ENCODE peak calls at places on chromosomes 1 and 21, in nine cellular contexts. U is NCI-H1694, J is AG08396, X is SK-MEL-5, Z is GM03348, V is left ventricle myocardium superior, M is prostate gland, G is aorta, D is KG1. S is an unnamed sample.

GRCh38 chr1:63641615-63642014 is 48.4 kb downstream of the PGM1 start:
- DNase-seq in U (no peak), J (no peak), X (no peak), Z (no peak), V (no peak), M (no peak), G (no peak), D (no peak), S (no peak)

GRCh38 chr1:116679091-116679827 is 11.7 kb upstream of the IGSF3 start:
- DNase-seq in U (no peak), J (no peak), X (peak; percentile 97), Z (no peak), V (no peak), M (no peak), G (no peak), D (no peak), S (no peak)

GRCh38 chr1:234611153-234611798 is 1.3 kb upstream of the IRF2BP2 start:
- DNase-seq in U (peak; percentile 91), J (no peak), X (peak; percentile 74), Z (no peak), V (no peak), M (peak; percentile 73), G (no peak), D (peak; percentile 81), S (peak; percentile 94)

GRCh38 chr1:171550055-171550454 is 64.7 kb downstream of the PRRC2C start:
- DNase-seq in U (no peak), J (no peak), X (no peak), Z (no peak), V (no peak), M (no peak), G (no peak), D (no peak), S (no peak)

GRCh38 chr1:235329139-235329808 is 904 bp downstream of the GGPS1 start:
- DNase-seq in U (no peak), J (no peak), X (no peak), Z (peak; percentile 22), V (no peak), M (peak; percentile 40), G (no peak), D (no peak), S (peak; percentile 70)

GRCh38 chr1:87151500-87152421 is 176.9 kb upstream of the LMO4 start:
- DNase-seq in U (no peak), J (peak; percentile 65), X (no peak), Z (no peak), V (peak; percentile 87), M (peak; percentile 8), G (peak; percentile 91), D (peak; percentile 65), S (peak; percentile 92)

GRCh38 chr1:175367896-175368295 is 175.3 kb upstream of the KIAA0040 start:
- DNase-seq in U (no peak), J (no peak), X (no peak), Z (no peak), V (no peak), M (no peak), G (no peak), D (no peak), S (no peak)

GRCh38 chr21:35095859-35096291 is 46.8 kb upstream of the RUNX1 start:
- DNase-seq in U (no peak), J (no peak), X (no peak), Z (peak; percentile 18), V (no peak), M (no peak), G (no peak), D (no peak), S (no peak)

GRCh38 chr1:42322577-42322976 is 12.5 kb downstream of the FOXJ3 start:
- DNase-seq in U (no peak), J (no peak), X (no peak), Z (no peak), V (no peak), M (no peak), G (no peak), D (no peak), S (no peak)

GRCh38 chr1:219092206-219092605 is 81.5 kb upstream of the LYPLAL1 start:
- DNase-seq in U (no peak), J (no peak), X (no peak), Z (no peak), V (no peak), M (no peak), G (no peak), D (no peak), S (no peak)

GRCh38 chr1:50422946-50423669 is at the start of gene DMRTA2:
- DNase-seq in U (no peak), J (peak; percentile 59), X (peak; percentile 32), Z (peak; percentile 61), V (no peak), M (no peak), G (peak; percentile 76), D (no peak), S (no peak)

GRCh38 chr1:152679454-152679853 is 4.4 kb downstream of the LCE2C start:
- DNase-seq in U (no peak), J (no peak), X (no peak), Z (no peak), V (no peak), M (no peak), G (no peak), D (no peak), S (no peak)

GRCh38 chr1:248861621-248862020 is 2.7 kb upstream of the ZNF692 start:
- DNase-seq in U (no peak), J (peak; percentile 2), X (no peak), Z (no peak), V (no peak), M (no peak), G (no peak), D (no peak), S (no peak)

GRCh38 chr1:183993132-183993531 is 44.4 kb downstream of the COLGALT2 start:
- DNase-seq in U (no peak), J (no peak), X (no peak), Z (no peak), V (no peak), M (no peak), G (no peak), D (no peak), S (peak; percentile 39)

GRCh38 chr1:38028671-38029070 is 16.1 kb downstream of the UTP11 start:
- DNase-seq in U (no peak), J (no peak), X (no peak), Z (no peak), V (no peak), M (no peak), G (no peak), D (no peak), S (no peak)

GRCh38 chr1:203985044-203985443 is 87.9 kb upstream of the SOX13 start:
- DNase-seq in U (no peak), J (no peak), X (peak; percentile 58), Z (no peak), V (no peak), M (no peak), G (no peak), D (no peak), S (no peak)

GRCh38 chr1:173870252-173871075 is 2.3 kb downstream of the ZBTB37 start:
- DNase-seq in U (no peak), J (no peak), X (peak; percentile 81), Z (no peak), V (no peak), M (no peak), G (no peak), D (peak; percentile 60), S (peak; percentile 25)

GRCh38 chr1:53077599-53077965 is 15.6 kb downstream of the PODN start:
- DNase-seq in U (no peak), J (no peak), X (no peak), Z (no peak), V (peak; percentile 12), M (no peak), G (peak; percentile 51), D (no peak), S (no peak)

GRCh38 chr21:32955307-32955937 is 70.3 kb upstream of the OLIG2 start:
- DNase-seq in U (peak; percentile 74), J (no peak), X (no peak), Z (no peak), V (no peak), M (no peak), G (no peak), D (no peak), S (no peak)